ENCODE peak calls at places on chromosomes 4 and X, in nine cellular contexts. C is sigmoid colon, Z is stomach, T is breast epithelium, D is HCT116, U is spleen, Y is endothelial cell of umbilical vein, H is GM12892, O is GM23338. B is an unnamed sample.
A peak's percentile ranks its signal among the peaks of the same experiment; 100 is the strongest.

GRCh38 chr4:115159141-115159540 is 45.7 kb upstream of the NDST4 start:
- DNase-seq in H (no peak), O (no peak), C (no peak), Y (no peak), D (no peak), Z (no peak), U (no peak), T (no peak), B (no peak)

GRCh38 chr4:102599887-102600286 is 98.7 kb downstream of the NFKB1 start:
- DNase-seq in H (no peak), D (no peak), Y (no peak), C (no peak), O (no peak), Z (no peak), T (no peak), U (no peak), B (no peak)

GRCh38 chrX:129360175-129360574 is 163.1 kb downstream of the SMARCA1 start:
- DNase-seq in Z (peak; percentile 37), Y (peak; percentile 44), T (no peak), U (no peak), O (peak; percentile 74), C (no peak), D (peak; percentile 33), H (no peak), B (no peak)

GRCh38 chr4:112057479-112057878 is 87.8 kb upstream of the FAM241A start:
- DNase-seq in Z (no peak), U (no peak), D (no peak), O (peak; percentile 4), C (no peak), H (no peak), T (no peak), Y (no peak), B (no peak)

GRCh38 chr4:145613546-145614234 is 5.5 kb upstream of the MMAA start:
- DNase-seq in Y (no peak), D (no peak), U (no peak), T (no peak), O (no peak), Z (no peak), C (no peak), H (no peak), B (no peak)

GRCh38 chr4:185282968-185283367 is 73.6 kb downstream of the SNX25 start:
- DNase-seq in Z (no peak), O (peak; percentile 37), Y (no peak), H (no peak), D (no peak), T (no peak), C (no peak), U (no peak), B (no peak)

GRCh38 chrX:80808160-80808735 is 1.4 kb downstream of the BRWD3 start:
- DNase-seq in H (peak; percentile 46), Y (peak; percentile 87), U (peak; percentile 87), Z (peak; percentile 79), C (peak; percentile 86), O (peak; percentile 67), T (no peak), D (peak; percentile 64), B (no peak)

GRCh38 chr4:154406022-154406835 is 85.4 kb downstream of the DCHS2 start:
- DNase-seq in Z (no peak), T (no peak), Y (no peak), O (no peak), H (no peak), U (no peak), C (no peak), D (no peak), B (no peak)

GRCh38 chrX:1397001-1397400 is 5.1 kb upstream of the SLC25A6 start:
- DNase-seq in D (no peak), U (peak; percentile 62), C (peak; percentile 62), Z (no peak), H (no peak), T (no peak), Y (no peak), O (no peak), B (no peak)

GRCh38 chrX:3712870-3713224 is 602 bp downstream of the PRKX start:
- DNase-seq in C (peak; percentile 64), U (peak; percentile 92), T (no peak), O (no peak), H (peak; percentile 39), D (no peak), Y (no peak), Z (no peak), B (no peak)

GRCh38 chr4:89549907-89550306 is 242.3 kb upstream of the GPRIN3 start:
- DNase-seq in H (no peak), C (no peak), O (no peak), T (no peak), Y (peak; percentile 97), Z (no peak), D (no peak), U (no peak), B (no peak)

GRCh38 chr4:41661447-41662076 is 87.0 kb downstream of the PHOX2B start:
- DNase-seq in H (no peak), O (peak; percentile 60), Z (peak; percentile 65), T (peak; percentile 75), C (no peak), Y (peak; percentile 69), U (no peak), D (peak; percentile 31), B (no peak)

DNA sequence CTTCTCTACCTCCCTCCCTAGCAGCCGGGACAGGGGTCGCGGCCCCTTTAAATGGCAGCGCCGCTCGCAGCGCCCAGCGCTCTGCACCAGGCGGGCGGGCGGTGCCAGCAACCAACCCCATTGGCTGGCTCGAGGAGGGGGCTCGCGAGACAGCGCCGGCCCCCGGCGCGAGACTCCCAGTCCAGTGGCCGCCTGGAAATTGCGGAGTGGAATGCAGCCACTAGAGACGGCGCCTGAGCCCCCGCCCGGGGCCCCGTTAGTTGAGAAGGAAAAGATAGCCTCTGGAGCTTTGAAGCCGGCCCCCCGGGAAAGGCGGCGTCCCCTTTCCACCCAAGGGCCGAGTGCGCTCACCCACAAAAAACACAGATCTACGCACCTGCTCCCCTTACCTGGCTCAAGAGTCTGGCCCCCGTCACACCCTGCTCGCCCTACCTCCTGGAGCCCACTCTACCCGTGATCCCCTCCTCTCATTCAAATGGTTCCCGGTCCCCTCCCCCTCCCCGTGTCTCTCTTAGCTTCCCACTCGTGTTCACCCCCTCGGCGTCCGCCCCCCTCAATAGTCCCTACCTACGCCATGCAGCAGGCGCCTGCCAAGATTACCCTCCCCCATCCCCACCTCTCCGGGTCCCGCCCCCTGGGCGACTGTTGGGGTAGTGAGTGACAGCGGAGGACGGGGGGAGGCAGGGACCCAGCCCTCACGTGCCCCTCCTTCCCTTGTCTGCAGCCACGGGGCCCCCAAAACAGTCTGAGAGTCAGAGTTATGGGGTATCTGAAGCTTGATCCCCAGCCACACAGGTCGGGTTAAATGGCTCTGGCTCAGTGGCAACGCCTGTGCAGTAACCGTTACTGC is at the start of gene ZMYM3:
- DNase-seq in Y (peak; percentile 80), U (peak; percentile 94), D (peak; percentile 50), C (peak; percentile 93), T (peak; percentile 79), O (peak; percentile 85), Z (peak; percentile 86), H (peak; percentile 81), B (no peak)
- TF ChIP-seq POLR2AphosphoS5 in Y (no peak), U (peak; percentile 75), D (no peak), C (peak; percentile 72), T (no peak), O (no peak), Z (no peak), H (no peak), B (no peak)

GRCh38 chr4:39450618-39451017 is 8.1 kb downstream of the RPL9 start:
- DNase-seq in Y (no peak), O (no peak), H (no peak), T (no peak), Z (no peak), U (no peak), D (no peak), C (no peak), B (no peak)

GRCh38 chr4:39453738-39454137 is 5.0 kb downstream of the RPL9 start:
- DNase-seq in Z (no peak), D (no peak), T (no peak), C (no peak), U (no peak), Y (no peak), H (no peak), O (no peak), B (no peak)

GRCh38 chr4:39452153-39452859 is 6.4 kb downstream of the RPL9 start:
- DNase-seq in D (no peak), H (no peak), U (no peak), Z (no peak), Y (no peak), T (no peak), O (no peak), C (no peak), B (no peak)

GRCh38 chr4:39452860-39453587 is 5.7 kb downstream of the RPL9 start:
- DNase-seq in U (no peak), C (no peak), T (no peak), Z (no peak), Y (no peak), H (no peak), O (no peak), D (no peak), B (no peak)

DNA sequence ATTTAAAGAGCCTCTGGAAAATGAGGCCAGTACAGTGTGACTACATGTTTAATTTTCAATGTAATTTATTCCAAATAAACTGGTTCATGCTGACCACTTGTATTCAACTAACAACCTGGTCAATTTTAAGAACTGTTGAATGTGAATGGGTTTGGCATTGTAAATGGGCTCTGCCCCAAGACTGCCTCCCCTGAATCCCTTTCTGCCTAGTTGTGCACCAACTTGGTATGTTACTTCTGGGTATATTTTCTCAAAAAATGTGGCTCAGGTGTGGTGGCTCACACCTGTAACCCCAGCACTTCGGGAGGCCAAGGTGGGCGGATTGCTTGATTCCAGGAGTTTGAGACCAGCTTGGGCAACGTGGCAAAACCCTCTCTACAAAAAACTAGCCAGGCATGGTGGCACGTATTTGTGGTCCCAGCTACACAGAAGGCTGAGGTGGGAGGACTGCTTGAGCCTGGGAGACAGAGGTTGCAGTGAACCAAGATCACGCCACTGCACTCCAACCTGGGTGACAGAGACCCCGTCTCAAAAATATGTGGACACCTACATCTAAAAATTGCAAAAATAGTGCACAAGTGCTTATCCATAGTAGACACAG is 7.2 kb downstream of the RPL9 start:
- DNase-seq in D (no peak), Z (no peak), H (no peak), C (no peak), U (no peak), Y (no peak), T (no peak), O (no peak), B (peak; percentile 47)
- TF ChIP-seq POLR2AphosphoS5 in D (no peak), Z (no peak), H (no peak), C (no peak), U (peak; percentile 38), Y (no peak), T (no peak), O (no peak), B (no peak)

DNA sequence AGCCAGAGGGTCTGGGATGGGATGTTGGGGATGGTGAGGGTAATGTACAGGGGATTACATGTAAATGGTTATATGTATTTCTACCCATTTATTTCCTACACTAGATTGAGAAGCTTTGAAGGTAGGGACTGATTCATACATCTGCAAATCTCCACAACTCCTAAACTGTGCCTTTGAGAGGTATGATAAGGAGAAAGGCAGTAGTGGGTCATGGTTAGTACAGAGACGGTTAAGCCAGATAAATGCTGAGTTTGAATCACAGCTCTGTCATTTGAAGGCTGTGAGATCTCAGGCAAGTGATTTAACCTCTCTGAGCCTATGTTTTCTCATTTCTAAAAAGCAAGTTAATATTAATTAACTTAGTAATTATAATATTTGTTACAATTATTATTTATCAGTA is 29.3 kb upstream of the IL21 start:
- DNase-seq in D (no peak), C (no peak), Y (no peak), T (no peak), H (no peak), Z (no peak), O (no peak), U (no peak), B (no peak)
- TF ChIP-seq POLR2AphosphoS5 in D (no peak), C (no peak), Y (no peak), T (no peak), H (no peak), Z (no peak), O (no peak), U (no peak), B (no peak)

GRCh38 chrX:32745323-32745722 is 466.0 kb downstream of the DMD start:
- DNase-seq in D (no peak), U (no peak), T (no peak), Y (peak; percentile 1), O (no peak), H (no peak), C (no peak), Z (no peak), B (no peak)
- TF ChIP-seq POLR2AphosphoS5 in D (no peak), U (no peak), T (no peak), Y (no peak), O (no peak), H (no peak), C (no peak), Z (no peak), B (no peak)